ENCODE peak calls at places on chromosomes 12 and 14, in eight cellular contexts. One of them, this sample, is unnamed.

GRCh38 chr12:761276-761675 is 8.9 kb downstream of the WNK1 start:
- DNase-seq in tibial nerve: no peak
- DNase-seq in HCT116: no peak
- DNase-seq in upper lobe of right lung: no peak
- DNase-seq in thoracic aorta: no peak
- DNase-seq in A549: no peak
- DNase-seq in pancreas: no peak
- DNase-seq in lung: no peak
- DNase-seq in this sample: no peak

GRCh38 chr12:75644472-75645072 is 133.2 kb upstream of the KRR1 start:
- DNase-seq in thoracic aorta: no peak
- DNase-seq in upper lobe of right lung: no peak
- DNase-seq in HCT116: no peak
- DNase-seq in A549: no peak
- DNase-seq in lung: no peak
- DNase-seq in tibial nerve: no peak
- DNase-seq in pancreas: no peak
- DNase-seq in this sample: no peak

GRCh38 chr12:12976366-12976765 is 23.7 kb downstream of the HEBP1 start:
- DNase-seq in HCT116: no peak
- DNase-seq in pancreas: no peak
- DNase-seq in tibial nerve: no peak
- DNase-seq in upper lobe of right lung: no peak
- DNase-seq in thoracic aorta: peak; percentile 31
- DNase-seq in lung: no peak
- DNase-seq in A549: peak; percentile 65
- DNase-seq in this sample: no peak

GRCh38 chr14:97077253-97077653 is 280.1 kb downstream of the VRK1 start:
- DNase-seq in tibial nerve: peak; percentile 16
- DNase-seq in pancreas: no peak
- DNase-seq in A549: no peak
- DNase-seq in thoracic aorta: no peak
- DNase-seq in lung: no peak
- DNase-seq in HCT116: peak; percentile 61
- DNase-seq in upper lobe of right lung: no peak
- DNase-seq in this sample: no peak

GRCh38 chr14:95232894-95233584 is 75.7 kb upstream of the DICER1 start:
- DNase-seq in HCT116: no peak
- DNase-seq in lung: no peak
- DNase-seq in tibial nerve: no peak
- DNase-seq in thoracic aorta: no peak
- DNase-seq in A549: no peak
- DNase-seq in upper lobe of right lung: no peak
- DNase-seq in pancreas: no peak
- DNase-seq in this sample: no peak

GRCh38 chr12:42010715-42011114 is 134.0 kb downstream of the GXYLT1 start:
- DNase-seq in pancreas: no peak
- DNase-seq in A549: no peak
- DNase-seq in lung: no peak
- DNase-seq in thoracic aorta: no peak
- DNase-seq in tibial nerve: no peak
- DNase-seq in upper lobe of right lung: no peak
- DNase-seq in HCT116: no peak
- DNase-seq in this sample: no peak

GRCh38 chr12:61610143-61610542 is 650.1 kb upstream of the USP15 start:
- DNase-seq in HCT116: no peak
- DNase-seq in lung: no peak
- DNase-seq in tibial nerve: no peak
- DNase-seq in A549: no peak
- DNase-seq in pancreas: no peak
- DNase-seq in upper lobe of right lung: no peak
- DNase-seq in thoracic aorta: no peak
- DNase-seq in this sample: no peak

GRCh38 chr12:57735952-57736742 is 2.4 kb downstream of the AGAP2 start:
- DNase-seq in HCT116: no peak
- DNase-seq in tibial nerve: no peak
- DNase-seq in lung: no peak
- DNase-seq in pancreas: peak; percentile 69
- DNase-seq in A549: no peak
- DNase-seq in upper lobe of right lung: no peak
- DNase-seq in thoracic aorta: no peak
- DNase-seq in this sample: no peak

GRCh38 chr14:21672116-21672515 is 1.5 kb downstream of the OR4E1 start:
- DNase-seq in upper lobe of right lung: no peak
- DNase-seq in tibial nerve: no peak
- DNase-seq in thoracic aorta: no peak
- DNase-seq in lung: no peak
- DNase-seq in pancreas: no peak
- DNase-seq in HCT116: no peak
- DNase-seq in A549: no peak
- DNase-seq in this sample: no peak

GRCh38 chr14:31945074-31945613 is 132.0 kb upstream of the ARHGAP5 start:
- DNase-seq in lung: no peak
- DNase-seq in tibial nerve: no peak
- DNase-seq in A549: no peak
- DNase-seq in upper lobe of right lung: no peak
- DNase-seq in thoracic aorta: no peak
- DNase-seq in pancreas: no peak
- DNase-seq in HCT116: no peak
- DNase-seq in this sample: no peak

GRCh38 chr12:89662623-89663022 is 46.0 kb downstream of the ATP2B1 start:
- DNase-seq in pancreas: no peak
- DNase-seq in tibial nerve: no peak
- DNase-seq in upper lobe of right lung: no peak
- DNase-seq in lung: no peak
- DNase-seq in A549: no peak
- DNase-seq in HCT116: no peak
- DNase-seq in thoracic aorta: no peak
- DNase-seq in this sample: no peak

GRCh38 chr14:105023791-105024480 is 3.1 kb upstream of the CDCA4 start:
- DNase-seq in upper lobe of right lung: no peak
- DNase-seq in lung: no peak
- DNase-seq in thoracic aorta: no peak
- DNase-seq in A549: peak; percentile 43
- DNase-seq in tibial nerve: no peak
- DNase-seq in pancreas: no peak
- DNase-seq in HCT116: peak; percentile 18
- DNase-seq in this sample: no peak

GRCh38 chr12:26746315-26746714 is 86.7 kb downstream of the ITPR2 start:
- DNase-seq in upper lobe of right lung: no peak
- DNase-seq in pancreas: no peak
- DNase-seq in thoracic aorta: no peak
- DNase-seq in lung: no peak
- DNase-seq in A549: peak; percentile 23
- DNase-seq in tibial nerve: no peak
- DNase-seq in HCT116: no peak
- DNase-seq in this sample: no peak

GRCh38 chr12:109115758-109116610 is at the start of gene ACACB:
- DNase-seq in pancreas: peak; percentile 70
- DNase-seq in thoracic aorta: no peak
- DNase-seq in tibial nerve: peak; percentile 59
- DNase-seq in HCT116: no peak
- DNase-seq in upper lobe of right lung: peak; percentile 83
- DNase-seq in A549: no peak
- DNase-seq in lung: no peak
- DNase-seq in this sample: no peak
- H3K4me3 ChIP-seq in pancreas: peak within 1 kb of the TSS; percentile 24
- H3K4me3 ChIP-seq in thoracic aorta: no peak within 1 kb of the TSS
- H3K4me3 ChIP-seq in tibial nerve: no peak within 1 kb of the TSS
- H3K4me3 ChIP-seq in HCT116: no peak within 1 kb of the TSS
- H3K4me3 ChIP-seq in upper lobe of right lung: no peak within 1 kb of the TSS
- H3K4me3 ChIP-seq in A549: no peak within 1 kb of the TSS
- H3K4me3 ChIP-seq in lung: no peak within 1 kb of the TSS
- H3K4me3 ChIP-seq in this sample: peak within 1 kb of the TSS; percentile 23

GRCh38 chr12:80848858-80849257 is 88.9 kb downstream of the LIN7A start:
- DNase-seq in tibial nerve: no peak
- DNase-seq in thoracic aorta: no peak
- DNase-seq in lung: no peak
- DNase-seq in HCT116: no peak
- DNase-seq in A549: no peak
- DNase-seq in pancreas: no peak
- DNase-seq in upper lobe of right lung: no peak
- DNase-seq in this sample: no peak

GRCh38 chr12:80849367-80849766 is 88.4 kb downstream of the LIN7A start:
- DNase-seq in pancreas: no peak
- DNase-seq in upper lobe of right lung: no peak
- DNase-seq in tibial nerve: no peak
- DNase-seq in lung: no peak
- DNase-seq in A549: no peak
- DNase-seq in HCT116: no peak
- DNase-seq in thoracic aorta: no peak
- DNase-seq in this sample: no peak

GRCh38 chr12:80847575-80847974 is 90.2 kb downstream of the LIN7A start:
- DNase-seq in HCT116: no peak
- DNase-seq in A549: no peak
- DNase-seq in pancreas: no peak
- DNase-seq in lung: no peak
- DNase-seq in tibial nerve: no peak
- DNase-seq in upper lobe of right lung: no peak
- DNase-seq in thoracic aorta: no peak
- DNase-seq in this sample: no peak

GRCh38 chr12:80846930-80847329 is 90.8 kb downstream of the LIN7A start:
- DNase-seq in HCT116: no peak
- DNase-seq in upper lobe of right lung: no peak
- DNase-seq in thoracic aorta: no peak
- DNase-seq in tibial nerve: no peak
- DNase-seq in A549: no peak
- DNase-seq in pancreas: no peak
- DNase-seq in lung: no peak
- DNase-seq in this sample: no peak
- TF ChIP-seq CTCF in HCT116: no peak
- TF ChIP-seq CTCF in upper lobe of right lung: no peak
- TF ChIP-seq CTCF in thoracic aorta: no peak
- TF ChIP-seq CTCF in tibial nerve: no peak
- TF ChIP-seq CTCF in A549: no peak
- TF ChIP-seq CTCF in pancreas: no peak
- TF ChIP-seq CTCF in lung: no peak
- TF ChIP-seq CTCF in this sample: no peak

GRCh38 chr12:5184159-5184558 is 140.5 kb downstream of the KCNA5 start:
- DNase-seq in upper lobe of right lung: no peak
- DNase-seq in HCT116: no peak
- DNase-seq in A549: no peak
- DNase-seq in lung: no peak
- DNase-seq in pancreas: no peak
- DNase-seq in thoracic aorta: no peak
- DNase-seq in tibial nerve: no peak
- DNase-seq in this sample: no peak

GRCh38 chr12:5186715-5187114 is 143.0 kb downstream of the KCNA5 start:
- DNase-seq in A549: no peak
- DNase-seq in tibial nerve: no peak
- DNase-seq in pancreas: no peak
- DNase-seq in thoracic aorta: no peak
- DNase-seq in HCT116: no peak
- DNase-seq in upper lobe of right lung: no peak
- DNase-seq in lung: no peak
- DNase-seq in this sample: no peak

GRCh38 chr12:5188413-5188930 is 144.8 kb downstream of the KCNA5 start:
- DNase-seq in pancreas: no peak
- DNase-seq in upper lobe of right lung: no peak
- DNase-seq in lung: no peak
- DNase-seq in tibial nerve: no peak
- DNase-seq in thoracic aorta: no peak
- DNase-seq in A549: no peak
- DNase-seq in HCT116: no peak
- DNase-seq in this sample: no peak

GRCh38 chr12:5187136-5187535 is 143.5 kb downstream of the KCNA5 start:
- DNase-seq in lung: no peak
- DNase-seq in tibial nerve: no peak
- DNase-seq in upper lobe of right lung: no peak
- DNase-seq in A549: no peak
- DNase-seq in HCT116: no peak
- DNase-seq in pancreas: no peak
- DNase-seq in thoracic aorta: no peak
- DNase-seq in this sample: no peak

GRCh38 chr12:5185435-5186069 is 141.9 kb downstream of the KCNA5 start:
- DNase-seq in tibial nerve: no peak
- DNase-seq in A549: no peak
- DNase-seq in lung: no peak
- DNase-seq in upper lobe of right lung: no peak
- DNase-seq in pancreas: no peak
- DNase-seq in HCT116: no peak
- DNase-seq in thoracic aorta: no peak
- DNase-seq in this sample: no peak
- H3K4me3 ChIP-seq in tibial nerve: no peak overlapping the region
- H3K4me3 ChIP-seq in A549: no peak overlapping the region
- H3K4me3 ChIP-seq in lung: no peak overlapping the region
- H3K4me3 ChIP-seq in upper lobe of right lung: peak overlapping the region; percentile 37
- H3K4me3 ChIP-seq in pancreas: peak overlapping the region; percentile 9
- H3K4me3 ChIP-seq in HCT116: no peak overlapping the region
- H3K4me3 ChIP-seq in thoracic aorta: peak overlapping the region; percentile 68
- H3K4me3 ChIP-seq in this sample: peak overlapping the region; percentile 61

DNA sequence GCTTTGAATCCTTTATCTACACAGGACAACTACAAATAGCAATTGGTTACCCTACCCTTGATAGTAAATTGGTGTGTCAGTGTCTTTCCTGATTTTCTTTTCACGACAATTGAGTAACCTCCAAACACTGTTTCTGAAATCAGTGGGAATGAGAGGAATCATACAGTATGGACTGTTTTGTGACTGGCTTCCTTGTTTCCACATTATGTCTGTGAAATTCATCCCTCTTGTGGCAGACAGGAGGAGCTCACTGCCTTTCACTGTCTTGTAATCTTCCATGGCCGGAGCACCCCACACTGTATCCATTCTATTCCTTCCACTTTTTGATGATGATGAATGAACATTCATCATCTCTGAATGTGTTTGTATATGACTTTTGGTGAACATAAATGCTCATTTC is 164.0 kb upstream of the PZP start:
- DNase-seq in tibial nerve: no peak
- DNase-seq in thoracic aorta: no peak
- DNase-seq in lung: no peak
- DNase-seq in pancreas: no peak
- DNase-seq in upper lobe of right lung: no peak
- DNase-seq in A549: no peak
- DNase-seq in HCT116: no peak
- DNase-seq in this sample: no peak
- TF ChIP-seq CTCF in tibial nerve: no peak
- TF ChIP-seq CTCF in thoracic aorta: no peak
- TF ChIP-seq CTCF in lung: no peak
- TF ChIP-seq CTCF in pancreas: no peak
- TF ChIP-seq CTCF in upper lobe of right lung: peak; percentile 11
- TF ChIP-seq CTCF in A549: no peak
- TF ChIP-seq CTCF in HCT116: peak; percentile 32
- TF ChIP-seq CTCF in this sample: no peak

GRCh38 chr12:117294206-117294605 is 67.2 kb downstream of the NOS1 start:
- DNase-seq in tibial nerve: no peak
- DNase-seq in lung: no peak
- DNase-seq in pancreas: no peak
- DNase-seq in upper lobe of right lung: no peak
- DNase-seq in A549: no peak
- DNase-seq in HCT116: no peak
- DNase-seq in thoracic aorta: no peak
- DNase-seq in this sample: no peak
- H3K4me3 ChIP-seq in tibial nerve: no peak overlapping the region
- H3K4me3 ChIP-seq in lung: no peak overlapping the region
- H3K4me3 ChIP-seq in pancreas: no peak overlapping the region
- H3K4me3 ChIP-seq in upper lobe of right lung: no peak overlapping the region
- H3K4me3 ChIP-seq in A549: no peak overlapping the region
- H3K4me3 ChIP-seq in HCT116: no peak overlapping the region
- H3K4me3 ChIP-seq in thoracic aorta: no peak overlapping the region
- H3K4me3 ChIP-seq in this sample: no peak overlapping the region

This sample was measured in coronary artery.